ENCODE peak calls at places on chromosomes 13 and 19, in four cellular contexts. One of them, this sample, is unnamed.

GRCh38 chr19:49888478-49888901 is 8.2 kb downstream of the IL4I1 start:
- DNase-seq in cardiac muscle cell: no peak
- DNase-seq in fibroblast of the aortic adventitia: no peak
- DNase-seq in BJ: no peak
- DNase-seq in this sample: no peak

GRCh38 chr13:109401307-109401706 is 385.1 kb downstream of the IRS2 start:
- DNase-seq in cardiac muscle cell: no peak
- DNase-seq in fibroblast of the aortic adventitia: no peak
- DNase-seq in BJ: no peak
- DNase-seq in this sample: no peak

GRCh38 chr13:71912524-71912923 is 45.5 kb upstream of the DACH1 start:
- DNase-seq in cardiac muscle cell: no peak
- DNase-seq in fibroblast of the aortic adventitia: no peak
- DNase-seq in BJ: no peak
- DNase-seq in this sample: no peak

GRCh38 chr13:107271226-107271625 is 703.3 kb upstream of the ARGLU1 start:
- DNase-seq in cardiac muscle cell: peak; percentile 79
- DNase-seq in fibroblast of the aortic adventitia: peak; percentile 15
- DNase-seq in BJ: no peak
- DNase-seq in this sample: peak; percentile 30

GRCh38 chr13:63408227-63409202 is 1992.9 kb upstream of the PCDH20 start:
- DNase-seq in cardiac muscle cell: peak; percentile 33
- DNase-seq in fibroblast of the aortic adventitia: peak; percentile 15
- DNase-seq in BJ: peak; percentile 19
- DNase-seq in this sample: no peak

GRCh38 chr13:41502676-41503075 is 45.3 kb downstream of the RGCC start:
- DNase-seq in cardiac muscle cell: no peak
- DNase-seq in fibroblast of the aortic adventitia: no peak
- DNase-seq in BJ: no peak
- DNase-seq in this sample: no peak

GRCh38 chr13:89688908-89689307 is 1658.6 kb upstream of the MIR17HG start:
- DNase-seq in cardiac muscle cell: peak; percentile 29
- DNase-seq in fibroblast of the aortic adventitia: no peak
- DNase-seq in BJ: no peak
- DNase-seq in this sample: peak; percentile 14

GRCh38 chr19:45340232-45340898 is at the start of gene KLC3:
- DNase-seq in cardiac muscle cell: no peak
- DNase-seq in fibroblast of the aortic adventitia: no peak
- DNase-seq in BJ: no peak
- DNase-seq in this sample: no peak

GRCh38 chr19:15280915-15281683 is 48.9 kb upstream of the EPHX3 start:
- DNase-seq in cardiac muscle cell: peak; percentile 91
- DNase-seq in fibroblast of the aortic adventitia: peak; percentile 86
- DNase-seq in BJ: no peak
- DNase-seq in this sample: peak; percentile 94

GRCh38 chr13:97430296-97430695 is 3.7 kb upstream of the RAP2A start:
- DNase-seq in cardiac muscle cell: no peak
- DNase-seq in fibroblast of the aortic adventitia: no peak
- DNase-seq in BJ: no peak
- DNase-seq in this sample: no peak

GRCh38 chr19:10621966-10622365 is 3.4 kb upstream of the SLC44A2 start:
- DNase-seq in cardiac muscle cell: no peak
- DNase-seq in fibroblast of the aortic adventitia: no peak
- DNase-seq in BJ: no peak
- DNase-seq in this sample: no peak

GRCh38 chr19:21749090-21749489 is 18.3 kb downstream of the ZNF100 start:
- DNase-seq in cardiac muscle cell: peak; percentile 25
- DNase-seq in fibroblast of the aortic adventitia: peak; percentile 25
- DNase-seq in BJ: no peak
- DNase-seq in this sample: no peak

GRCh38 chr13:35475131-35475959 is 1.1 kb downstream of the MAB21L1 start:
- DNase-seq in cardiac muscle cell: peak; percentile 28
- DNase-seq in fibroblast of the aortic adventitia: peak; percentile 47
- DNase-seq in BJ: no peak
- DNase-seq in this sample: no peak

GRCh38 chr13:36288794-36289391 is 8.7 kb downstream of the CCDC169 start:
- DNase-seq in cardiac muscle cell: no peak
- DNase-seq in fibroblast of the aortic adventitia: no peak
- DNase-seq in BJ: no peak
- DNase-seq in this sample: no peak

GRCh38 chr19:55259540-55260210 is 858 bp upstream of the PPP6R1 start:
- DNase-seq in cardiac muscle cell: no peak
- DNase-seq in fibroblast of the aortic adventitia: no peak
- DNase-seq in BJ: no peak
- DNase-seq in this sample: no peak

GRCh38 chr13:23715762-23716235 is 145.6 kb downstream of the TNFRSF19 start:
- DNase-seq in cardiac muscle cell: no peak
- DNase-seq in fibroblast of the aortic adventitia: no peak
- DNase-seq in BJ: no peak
- DNase-seq in this sample: no peak

GRCh38 chr19:46975918-46976782 is 43.5 kb upstream of the NPAS1 start:
- DNase-seq in cardiac muscle cell: peak; percentile 99
- DNase-seq in fibroblast of the aortic adventitia: peak; percentile 100
- DNase-seq in BJ: peak; percentile 94
- DNase-seq in this sample: peak; percentile 100

GRCh38 chr13:34020388-34020787 is 202.4 kb downstream of the RFC3 start:
- DNase-seq in cardiac muscle cell: no peak
- DNase-seq in fibroblast of the aortic adventitia: no peak
- DNase-seq in BJ: no peak
- DNase-seq in this sample: no peak

GRCh38 chr13:50678464-50679162 is 164.9 kb downstream of the DLEU7 start:
- DNase-seq in cardiac muscle cell: peak; percentile 70
- DNase-seq in fibroblast of the aortic adventitia: peak; percentile 58
- DNase-seq in BJ: peak; percentile 65
- DNase-seq in this sample: peak; percentile 96

GRCh38 chr19:33435706-33436359 is 62.3 kb downstream of the CEBPG start:
- DNase-seq in cardiac muscle cell: no peak
- DNase-seq in fibroblast of the aortic adventitia: no peak
- DNase-seq in BJ: no peak
- DNase-seq in this sample: no peak

GRCh38 chr19:48419158-48419920 is 25.9 kb downstream of the GRIN2D start:
- DNase-seq in cardiac muscle cell: peak; percentile 42
- DNase-seq in fibroblast of the aortic adventitia: no peak
- DNase-seq in BJ: no peak
- DNase-seq in this sample: no peak

GRCh38 chr13:30907167-30907761 is 1.2 kb downstream of the MEDAG start:
- DNase-seq in cardiac muscle cell: peak; percentile 65
- DNase-seq in fibroblast of the aortic adventitia: peak; percentile 69
- DNase-seq in BJ: no peak
- DNase-seq in this sample: no peak

GRCh38 chr19:3725121-3725520 is 16.9 kb downstream of the TJP3 start:
- DNase-seq in cardiac muscle cell: no peak
- DNase-seq in fibroblast of the aortic adventitia: no peak
- DNase-seq in BJ: no peak
- DNase-seq in this sample: no peak

DNA sequence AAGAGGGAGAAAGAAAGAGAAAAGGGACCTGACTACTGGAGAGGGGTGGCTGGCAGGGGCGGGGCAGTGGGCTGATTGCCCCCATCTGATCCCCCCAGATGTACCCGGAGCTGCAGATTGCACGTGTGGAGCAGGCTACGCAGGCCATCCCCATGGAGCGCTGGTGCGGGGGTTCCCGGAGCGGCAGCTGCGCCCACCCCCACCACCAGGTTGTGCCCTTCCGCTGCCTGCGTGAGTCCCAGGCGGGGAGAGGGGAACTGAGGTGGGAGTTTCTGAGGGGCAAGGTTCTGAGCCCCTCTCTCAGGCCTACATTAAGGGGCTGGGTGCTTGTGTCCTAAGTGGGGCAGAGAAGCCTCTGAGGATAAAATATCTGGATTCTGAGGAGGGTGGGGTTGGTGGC is 2.4 kb downstream of the APLP1 start:
- DNase-seq in cardiac muscle cell: no peak
- DNase-seq in fibroblast of the aortic adventitia: no peak
- DNase-seq in BJ: no peak
- DNase-seq in this sample: no peak
- TF ChIP-seq CTCF in cardiac muscle cell: no peak
- TF ChIP-seq CTCF in fibroblast of the aortic adventitia: no peak
- TF ChIP-seq CTCF in BJ: no peak
- TF ChIP-seq CTCF in this sample: no peak

DNA sequence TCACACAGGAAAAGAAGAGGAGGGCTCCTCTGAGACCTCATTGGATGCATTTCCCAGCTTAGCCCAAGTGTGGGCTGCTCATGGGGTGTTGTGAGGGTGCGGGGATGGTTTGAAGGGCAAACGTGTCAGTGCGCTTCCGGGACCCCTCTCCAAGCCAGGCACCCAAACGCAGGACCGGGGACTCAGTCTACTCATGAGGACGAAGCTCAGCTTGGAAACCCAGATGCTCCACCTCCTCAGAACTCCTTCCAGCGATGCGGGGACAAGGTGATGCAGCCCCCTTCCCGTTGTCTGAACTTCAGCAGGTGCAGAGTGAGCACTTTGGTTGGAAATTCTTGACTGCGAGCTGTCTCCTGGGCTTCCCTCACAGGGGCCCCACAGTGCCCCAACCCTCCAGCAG is 33.1 kb upstream of the MTIF3 start:
- DNase-seq in cardiac muscle cell: no peak
- DNase-seq in fibroblast of the aortic adventitia: no peak
- DNase-seq in BJ: no peak
- DNase-seq in this sample: no peak
- H3K4me3 ChIP-seq in cardiac muscle cell: no peak overlapping the region
- H3K4me3 ChIP-seq in fibroblast of the aortic adventitia: no peak overlapping the region
- H3K4me3 ChIP-seq in BJ: no peak overlapping the region
- H3K4me3 ChIP-seq in this sample: no peak overlapping the region

GRCh38 chr19:7682175-7682855 is 1.7 kb downstream of the TRAPPC5 start:
- DNase-seq in cardiac muscle cell: no peak
- DNase-seq in fibroblast of the aortic adventitia: no peak
- DNase-seq in BJ: no peak
- DNase-seq in this sample: no peak
- TF ChIP-seq CTCF in cardiac muscle cell: no peak
- TF ChIP-seq CTCF in fibroblast of the aortic adventitia: peak; percentile 27
- TF ChIP-seq CTCF in BJ: no peak
- TF ChIP-seq CTCF in this sample: no peak

GRCh38 chr13:91400094-91400462 is 1.7 kb downstream of the GPC5 start:
- DNase-seq in cardiac muscle cell: no peak
- DNase-seq in fibroblast of the aortic adventitia: no peak
- DNase-seq in BJ: no peak
- DNase-seq in this sample: no peak
- H3K4me3 ChIP-seq in cardiac muscle cell: no peak overlapping the region
- H3K4me3 ChIP-seq in fibroblast of the aortic adventitia: no peak overlapping the region
- H3K4me3 ChIP-seq in BJ: no peak overlapping the region
- H3K4me3 ChIP-seq in this sample: no peak overlapping the region

DNA sequence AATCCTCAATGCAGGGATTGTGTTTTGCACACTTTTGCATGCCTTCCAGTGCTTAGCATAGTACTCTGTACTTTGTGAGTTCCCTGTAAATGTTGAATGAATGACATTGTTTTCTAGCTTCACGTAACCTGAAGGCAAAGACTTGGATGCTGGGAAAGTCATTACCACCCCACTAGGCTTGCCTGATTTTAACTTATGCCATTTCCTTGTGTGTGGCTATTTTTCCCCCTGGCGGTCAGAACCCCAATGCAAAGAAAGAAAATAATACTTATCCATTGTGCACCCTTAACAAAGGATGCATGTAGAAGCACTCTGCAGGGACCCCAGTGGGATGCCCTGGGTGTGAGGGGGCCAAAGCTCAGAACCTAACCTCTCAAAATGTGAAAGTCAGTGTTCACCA is 1.2 kb upstream of the ENOX1 start:
- DNase-seq in cardiac muscle cell: peak; percentile 63
- DNase-seq in fibroblast of the aortic adventitia: peak; percentile 70
- DNase-seq in BJ: no peak
- DNase-seq in this sample: no peak
- TF ChIP-seq CTCF in cardiac muscle cell: peak; percentile 56
- TF ChIP-seq CTCF in fibroblast of the aortic adventitia: peak; percentile 58
- TF ChIP-seq CTCF in BJ: peak; percentile 56
- TF ChIP-seq CTCF in this sample: peak; percentile 48

DNA sequence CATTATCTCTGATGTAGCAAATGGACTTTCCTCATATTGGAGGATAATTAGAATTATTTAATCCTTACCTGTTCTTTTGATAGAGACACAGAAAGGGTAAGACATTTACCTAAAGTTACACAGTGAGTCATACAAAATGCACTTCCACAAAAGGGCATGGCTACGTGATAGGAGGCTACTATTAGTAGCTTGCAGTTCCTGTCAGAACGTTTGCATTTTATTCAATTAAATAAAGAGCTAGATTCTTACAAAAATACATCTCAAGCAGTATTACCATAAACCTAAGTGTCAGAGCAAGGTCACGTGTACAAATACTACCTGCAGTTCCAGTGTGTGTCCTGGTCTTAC is 120.6 kb downstream of the ESD start:
- DNase-seq in cardiac muscle cell: no peak
- DNase-seq in fibroblast of the aortic adventitia: no peak
- DNase-seq in BJ: no peak
- DNase-seq in this sample: no peak
- H3K4me3 ChIP-seq in cardiac muscle cell: no peak overlapping the region
- H3K4me3 ChIP-seq in fibroblast of the aortic adventitia: no peak overlapping the region
- H3K4me3 ChIP-seq in BJ: no peak overlapping the region
- H3K4me3 ChIP-seq in this sample: no peak overlapping the region

GRCh38 chr13:51923983-51924539 is 62.3 kb downstream of the CCDC70 start:
- DNase-seq in cardiac muscle cell: no peak
- DNase-seq in fibroblast of the aortic adventitia: no peak
- DNase-seq in BJ: no peak
- DNase-seq in this sample: no peak
- TF ChIP-seq CTCF in cardiac muscle cell: peak; percentile 24
- TF ChIP-seq CTCF in fibroblast of the aortic adventitia: peak; percentile 20
- TF ChIP-seq CTCF in BJ: peak; percentile 17
- TF ChIP-seq CTCF in this sample: peak; percentile 61

GRCh38 chr13:110687736-110688135 is 18.2 kb downstream of the CARS2 start:
- DNase-seq in cardiac muscle cell: no peak
- DNase-seq in fibroblast of the aortic adventitia: no peak
- DNase-seq in BJ: no peak
- DNase-seq in this sample: no peak
- H3K4me3 ChIP-seq in cardiac muscle cell: no peak overlapping the region
- H3K4me3 ChIP-seq in fibroblast of the aortic adventitia: no peak overlapping the region
- H3K4me3 ChIP-seq in BJ: no peak overlapping the region
- H3K4me3 ChIP-seq in this sample: no peak overlapping the region

DNA sequence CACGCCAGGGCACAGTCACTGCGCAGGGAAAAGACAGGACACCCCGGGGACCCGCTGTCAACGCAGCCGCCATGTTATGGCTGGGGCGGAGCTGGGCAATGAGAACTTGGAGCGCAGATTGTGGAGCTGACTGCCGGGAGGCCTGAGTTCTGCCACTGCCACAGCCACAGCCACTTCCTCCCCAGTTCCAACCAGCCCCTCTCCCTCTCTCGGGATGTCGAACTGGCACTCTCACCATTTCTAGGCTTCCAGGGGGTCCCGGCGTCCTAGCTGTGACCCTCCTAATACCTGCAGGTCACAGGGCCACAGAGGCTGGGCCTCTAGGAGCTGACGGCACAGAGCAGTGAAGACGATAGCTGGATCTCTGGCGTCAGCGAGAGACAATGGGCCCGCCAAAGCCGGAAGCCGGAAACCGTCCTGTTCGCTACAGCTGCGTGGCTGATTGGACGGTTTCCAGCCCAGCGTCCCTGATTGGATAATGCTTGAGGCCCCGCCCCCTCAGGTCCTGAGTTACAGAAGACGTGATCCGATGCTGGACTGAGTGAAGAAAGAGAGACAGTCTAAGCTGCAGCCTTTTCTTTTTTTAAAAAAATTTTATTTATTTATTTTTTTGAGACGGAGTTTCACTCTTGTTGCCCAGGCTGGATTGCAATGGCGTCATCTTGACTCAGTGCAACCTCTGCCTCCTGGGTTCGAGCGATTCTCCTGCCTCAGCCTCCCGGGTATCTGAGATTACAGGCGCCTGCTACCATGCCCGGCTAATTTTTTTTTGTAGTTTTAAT is at the start of gene ZNF506:
- DNase-seq in cardiac muscle cell: peak; percentile 99
- DNase-seq in fibroblast of the aortic adventitia: peak; percentile 95
- DNase-seq in BJ: peak; percentile 72
- DNase-seq in this sample: peak; percentile 91
- TF ChIP-seq CTCF in cardiac muscle cell: no peak
- TF ChIP-seq CTCF in fibroblast of the aortic adventitia: no peak
- TF ChIP-seq CTCF in BJ: no peak
- TF ChIP-seq CTCF in this sample: no peak

This sample was measured in retinal pigment epithelial cell.